ENCODE peak calls at places on chromosome 3, in eight cellular contexts. A is substantia nigra, D is cardiac fibroblast, S is osteoblast, X is psoas muscle, N is lower leg skin, Z is esophagus squamous epithelium, O is mesendoderm. M is an unnamed sample.

GRCh38 chr3:53286727-53287412 is 31.0 kb upstream of the TKT start:
- DNase-seq in A (no peak), D (peak; percentile 48), S (no peak), X (no peak), N (no peak), Z (no peak), O (peak; percentile 84), M (no peak)

GRCh38 chr3:183636221-183637105 is 1.0 kb downstream of the KLHL24 start:
- DNase-seq in A (peak; percentile 92), D (peak; percentile 95), S (peak; percentile 97), X (peak; percentile 97), N (peak; percentile 95), Z (peak; percentile 74), O (peak; percentile 98), M (peak; percentile 96)

GRCh38 chr3:78878011-78878410 is 889.8 kb downstream of the ROBO1 start:
- DNase-seq in A (no peak), D (no peak), S (no peak), X (no peak), N (no peak), Z (no peak), O (no peak), M (no peak)

GRCh38 chr3:138774529-138775253 is 60.0 kb downstream of the PIK3CB start:
- DNase-seq in A (peak; percentile 38), D (peak; percentile 98), S (peak; percentile 93), X (no peak), N (peak; percentile 84), Z (peak; percentile 1), O (peak; percentile 7), M (no peak)

GRCh38 chr3:124014366-124014942 is 22.5 kb upstream of the ROPN1 start:
- DNase-seq in A (no peak), D (peak; percentile 8), S (no peak), X (no peak), N (no peak), Z (no peak), O (no peak), M (no peak)

GRCh38 chr3:72492240-72492639 is 356.0 kb downstream of the SHQ1 start:
- DNase-seq in A (no peak), D (peak; percentile 94), S (peak; percentile 93), X (peak; percentile 90), N (peak; percentile 83), Z (no peak), O (peak; percentile 30), M (no peak)

GRCh38 chr3:195999896-196000295 is 82.0 kb downstream of the TFRC start:
- DNase-seq in A (no peak), D (no peak), S (no peak), X (no peak), N (no peak), Z (no peak), O (no peak), M (no peak)

GRCh38 chr3:171966533-171967136 is 72.7 kb upstream of the FNDC3B start:
- DNase-seq in A (no peak), D (peak; percentile 51), S (no peak), X (no peak), N (no peak), Z (no peak), O (no peak), M (no peak)

GRCh38 chr3:110332591-110332990 is 739.0 kb upstream of the NECTIN3 start:
- DNase-seq in A (no peak), D (no peak), S (no peak), X (no peak), N (no peak), Z (no peak), O (peak; percentile 48), M (peak; percentile 18)

GRCh38 chr3:58490860-58491501 is 915 bp upstream of the KCTD6 start:
- DNase-seq in A (no peak), D (no peak), S (no peak), X (peak; percentile 62), N (no peak), Z (no peak), O (no peak), M (no peak)

GRCh38 chr3:33664195-33664594 is 53.9 kb downstream of the CLASP2 start:
- DNase-seq in A (no peak), D (peak; percentile 72), S (peak; percentile 78), X (no peak), N (no peak), Z (no peak), O (no peak), M (no peak)

GRCh38 chr3:161957467-161957866 is 460.9 kb downstream of the OTOL1 start:
- DNase-seq in A (no peak), D (no peak), S (no peak), X (no peak), N (no peak), Z (no peak), O (peak; percentile 14), M (no peak)

GRCh38 chr3:16884748-16885587 is at the start of gene PLCL2:
- DNase-seq in A (no peak), D (peak; percentile 54), S (peak; percentile 93), X (peak; percentile 72), N (no peak), Z (no peak), O (peak; percentile 59), M (peak; percentile 57)

GRCh38 chr3:14262212-14262611 is 83.6 kb downstream of the LSM3 start:
- DNase-seq in A (no peak), D (peak; percentile 37), S (peak; percentile 69), X (no peak), N (no peak), Z (no peak), O (no peak), M (no peak)

GRCh38 chr3:195770081-195770840 is 41.5 kb downstream of the MUC4 start:
- DNase-seq in A (no peak), D (no peak), S (peak; percentile 58), X (no peak), N (no peak), Z (no peak), O (no peak), M (no peak)

GRCh38 chr3:59001675-59002074 is 48.1 kb downstream of the CFAP20DC start:
- DNase-seq in A (no peak), D (no peak), S (no peak), X (no peak), N (no peak), Z (no peak), O (no peak), M (no peak)

GRCh38 chr3:57755368-57756021 is 614 bp upstream of the SLMAP start:
- DNase-seq in A (peak; percentile 63), D (peak; percentile 52), S (no peak), X (no peak), N (peak; percentile 41), Z (no peak), O (peak; percentile 87), M (no peak)

GRCh38 chr3:50608278-50608677 is 3.3 kb downstream of the CISH start:
- DNase-seq in A (no peak), D (no peak), S (peak; percentile 31), X (peak; percentile 46), N (no peak), Z (no peak), O (no peak), M (peak; percentile 57)

GRCh38 chr3:143832433-143832832 is 15.8 kb downstream of the SLC9A9 start:
- DNase-seq in A (no peak), D (no peak), S (no peak), X (no peak), N (no peak), Z (no peak), O (no peak), M (no peak)

GRCh38 chr3:59426851-59427565 is 377.2 kb upstream of the CFAP20DC start:
- DNase-seq in A (no peak), D (peak; percentile 61), S (peak; percentile 78), X (no peak), N (no peak), Z (no peak), O (no peak), M (no peak)

GRCh38 chr3:150497956-150498355 is 48.3 kb downstream of the SERP1 start:
- DNase-seq in A (no peak), D (peak; percentile 43), S (peak; percentile 52), X (no peak), N (no peak), Z (no peak), O (no peak), M (no peak)

GRCh38 chr3:128408693-128409620 is 57.7 kb downstream of the DNAJB8 start:
- DNase-seq in A (no peak), D (no peak), S (no peak), X (no peak), N (no peak), Z (no peak), O (no peak), M (no peak)

GRCh38 chr3:107368999-107369398 is 8.2 kb upstream of the CCDC54 start:
- DNase-seq in A (no peak), D (no peak), S (no peak), X (no peak), N (no peak), Z (no peak), O (no peak), M (no peak)

GRCh38 chr3:56042326-56042951 is 425.8 kb downstream of the ERC2 start:
- DNase-seq in A (no peak), D (peak; percentile 48), S (no peak), X (no peak), N (no peak), Z (no peak), O (peak; percentile 71), M (no peak)